ENCODE peak calls at places on chromosomes 2 and 18, in eight cellular contexts. U is Peyer's patch; F is HTR-8/SVneo; C is left lung; Q is small intestine; W is HuH-7; L is stimulated activated CD8-positive, alpha-beta memory T cell treated with anti-CD3 and anti-CD28 coated beads, Interleukin-15, amount 100 ng/mL, for 24 hours; J is A172. O is an unnamed sample.

GRCh38 chr18:25289040-25289631 is 62.8 kb downstream of the ZNF521 start:
- DNase-seq in U (no peak), F (no peak), C (no peak), Q (no peak), W (no peak), L (no peak), J (no peak), O (no peak)

GRCh38 chr2:102137138-102137537 is 5.4 kb upstream of the IL1R1 start:
- DNase-seq in U (no peak), F (no peak), C (no peak), Q (no peak), W (no peak), L (no peak), J (no peak), O (no peak)

GRCh38 chr2:177254433-177255226 is 9.9 kb downstream of the NFE2L2 start:
- DNase-seq in U (peak; percentile 86), F (no peak), C (no peak), Q (peak; percentile 93), W (no peak), L (no peak), J (peak; percentile 28), O (peak; percentile 87)

GRCh38 chr2:68255736-68256450 is 3.6 kb upstream of the PPP3R1 start:
- DNase-seq in U (no peak), F (no peak), C (no peak), Q (no peak), W (no peak), L (no peak), J (no peak), O (no peak)

GRCh38 chr2:43114210-43114609 is 112.2 kb downstream of the ZFP36L2 start:
- DNase-seq in U (peak; percentile 41), F (no peak), C (no peak), Q (no peak), W (no peak), L (no peak), J (peak; percentile 63), O (no peak)

GRCh38 chr2:44952143-44952805 is 10.8 kb downstream of the SIX3 start:
- DNase-seq in U (no peak), F (no peak), C (no peak), Q (peak; percentile 30), W (peak; percentile 80), L (no peak), J (no peak), O (no peak)

GRCh38 chr2:154195644-154196221 is 324.0 kb downstream of the GALNT13 start:
- DNase-seq in U (no peak), F (no peak), C (no peak), Q (no peak), W (peak; percentile 8), L (no peak), J (peak; percentile 6), O (no peak)

GRCh38 chr2:60553992-60554648 is 666 bp upstream of the BCL11A start:
- DNase-seq in U (peak; percentile 79), F (no peak), C (peak; percentile 54), Q (no peak), W (no peak), L (no peak), J (no peak), O (peak; percentile 63)